ENCODE peak calls at places on chromosomes 2 and 18, in four cellular contexts. One of them, this sample, is unnamed.

GRCh38 chr2:109066501-109066900 is 62.5 kb upstream of the SH3RF3 start:
- DNase-seq in foreskin melanocyte: no peak
- DNase-seq in T-helper 2 cell: no peak
- DNase-seq in IMR-90: no peak
- DNase-seq in this sample: no peak

GRCh38 chr2:27071990-27072830 is 756 bp upstream of the OST4 start:
- DNase-seq in foreskin melanocyte: no peak
- DNase-seq in T-helper 2 cell: peak; percentile 40
- DNase-seq in IMR-90: peak; percentile 70
- DNase-seq in this sample: peak; percentile 17

GRCh38 chr2:106886916-106887758 is 1.2 kb upstream of the ST6GAL2 start:
- DNase-seq in foreskin melanocyte: no peak
- DNase-seq in T-helper 2 cell: peak; percentile 2
- DNase-seq in IMR-90: no peak
- DNase-seq in this sample: peak; percentile 31

GRCh38 chr2:169849710-169850109 is 22.5 kb downstream of the UBR3 start:
- DNase-seq in foreskin melanocyte: no peak
- DNase-seq in T-helper 2 cell: peak; percentile 56
- DNase-seq in IMR-90: no peak
- DNase-seq in this sample: no peak

GRCh38 chr2:1509271-1509995 is 96.2 kb downstream of the TPO start:
- DNase-seq in foreskin melanocyte: no peak
- DNase-seq in T-helper 2 cell: peak; percentile 86
- DNase-seq in IMR-90: no peak
- DNase-seq in this sample: no peak

GRCh38 chr2:26634636-26635230 is 6.4 kb downstream of the CIB4 start:
- DNase-seq in foreskin melanocyte: no peak
- DNase-seq in T-helper 2 cell: no peak
- DNase-seq in IMR-90: no peak
- DNase-seq in this sample: no peak

GRCh38 chr2:239735131-239735828 is 289.9 kb downstream of the NDUFA10 start:
- DNase-seq in foreskin melanocyte: no peak
- DNase-seq in T-helper 2 cell: no peak
- DNase-seq in IMR-90: no peak
- DNase-seq in this sample: no peak

GRCh38 chr2:27728081-27728858 is 43.2 kb upstream of the MRPL33 start:
- DNase-seq in foreskin melanocyte: no peak
- DNase-seq in T-helper 2 cell: no peak
- DNase-seq in IMR-90: no peak
- DNase-seq in this sample: no peak

GRCh38 chr18:13120967-13121586 is 97.5 kb upstream of the LDLRAD4 start:
- DNase-seq in foreskin melanocyte: no peak
- DNase-seq in T-helper 2 cell: no peak
- DNase-seq in IMR-90: peak; percentile 54
- DNase-seq in this sample: peak; percentile 67

GRCh38 chr2:14234911-14235310 is 397.6 kb upstream of the LRATD1 start:
- DNase-seq in foreskin melanocyte: no peak
- DNase-seq in T-helper 2 cell: no peak
- DNase-seq in IMR-90: no peak
- DNase-seq in this sample: no peak

GRCh38 chr18:79576686-79577351 is 102.8 kb upstream of the CTDP1 start:
- DNase-seq in foreskin melanocyte: no peak
- DNase-seq in T-helper 2 cell: no peak
- DNase-seq in IMR-90: peak; percentile 46
- DNase-seq in this sample: no peak

GRCh38 chr18:2244641-2245040 is 326.7 kb downstream of the METTL4 start:
- DNase-seq in foreskin melanocyte: no peak
- DNase-seq in T-helper 2 cell: no peak
- DNase-seq in IMR-90: no peak
- DNase-seq in this sample: no peak

GRCh38 chr2:147045113-147045512 is 799.7 kb upstream of the ACVR2A start:
- DNase-seq in foreskin melanocyte: peak; percentile 26
- DNase-seq in T-helper 2 cell: peak; percentile 54
- DNase-seq in IMR-90: peak; percentile 22
- DNase-seq in this sample: peak; percentile 26

GRCh38 chr18:46675112-46675511 is 18.1 kb upstream of the LOXHD1 start:
- DNase-seq in foreskin melanocyte: no peak
- DNase-seq in T-helper 2 cell: no peak
- DNase-seq in IMR-90: no peak
- DNase-seq in this sample: no peak

GRCh38 chr2:10753156-10753555 is 31.7 kb downstream of the ATP6V1C2 start:
- DNase-seq in foreskin melanocyte: peak; percentile 90
- DNase-seq in T-helper 2 cell: no peak
- DNase-seq in IMR-90: no peak
- DNase-seq in this sample: no peak

GRCh38 chr2:235940330-235940729 is 227.9 kb downstream of the GBX2 start:
- DNase-seq in foreskin melanocyte: no peak
- DNase-seq in T-helper 2 cell: no peak
- DNase-seq in IMR-90: peak; percentile 97
- DNase-seq in this sample: peak; percentile 81

GRCh38 chr2:137888845-137889244 is 75.4 kb upstream of the HNMT start:
- DNase-seq in foreskin melanocyte: no peak
- DNase-seq in T-helper 2 cell: no peak
- DNase-seq in IMR-90: no peak
- DNase-seq in this sample: peak; percentile 7

GRCh38 chr2:240170354-240170735 is 29.9 kb upstream of the OTOS start:
- DNase-seq in foreskin melanocyte: peak; percentile 6
- DNase-seq in T-helper 2 cell: no peak
- DNase-seq in IMR-90: peak; percentile 25
- DNase-seq in this sample: no peak

GRCh38 chr18:10234912-10235439 is 219.5 kb upstream of the APCDD1 start:
- DNase-seq in foreskin melanocyte: no peak
- DNase-seq in T-helper 2 cell: no peak
- DNase-seq in IMR-90: peak; percentile 85
- DNase-seq in this sample: peak; percentile 75

GRCh38 chr18:57803119-57803969 is at the start of gene ATP8B1:
- DNase-seq in foreskin melanocyte: no peak
- DNase-seq in T-helper 2 cell: no peak
- DNase-seq in IMR-90: peak; percentile 73
- DNase-seq in this sample: peak; percentile 87

GRCh38 chr2:20304411-20304810 is 46.2 kb downstream of the PUM2 start:
- DNase-seq in foreskin melanocyte: no peak
- DNase-seq in T-helper 2 cell: no peak
- DNase-seq in IMR-90: peak; percentile 86
- DNase-seq in this sample: peak; percentile 86

GRCh38 chr18:75139226-75139911 is 69.6 kb downstream of the PTGR3 start:
- DNase-seq in foreskin melanocyte: no peak
- DNase-seq in T-helper 2 cell: no peak
- DNase-seq in IMR-90: no peak
- DNase-seq in this sample: no peak

GRCh38 chr2:184971669-184972068 is 373.3 kb downstream of the ZNF804A start:
- DNase-seq in foreskin melanocyte: no peak
- DNase-seq in T-helper 2 cell: no peak
- DNase-seq in IMR-90: no peak
- DNase-seq in this sample: no peak

GRCh38 chr2:235709124-235709813 is 215.4 kb downstream of the AGAP1 start:
- DNase-seq in foreskin melanocyte: no peak
- DNase-seq in T-helper 2 cell: no peak
- DNase-seq in IMR-90: peak; percentile 29
- DNase-seq in this sample: peak; percentile 66

GRCh38 chr2:31347788-31348187 is 66.8 kb downstream of the XDH start:
- DNase-seq in foreskin melanocyte: no peak
- DNase-seq in T-helper 2 cell: no peak
- DNase-seq in IMR-90: peak; percentile 91
- DNase-seq in this sample: peak; percentile 88

GRCh38 chr2:42906115-42906556 is 113.8 kb upstream of the HAAO start:
- DNase-seq in foreskin melanocyte: no peak
- DNase-seq in T-helper 2 cell: no peak
- DNase-seq in IMR-90: no peak
- DNase-seq in this sample: no peak

GRCh38 chr2:196977491-196977890 is 51.0 kb upstream of the PGAP1 start:
- DNase-seq in foreskin melanocyte: no peak
- DNase-seq in T-helper 2 cell: no peak
- DNase-seq in IMR-90: peak; percentile 23
- DNase-seq in this sample: no peak

GRCh38 chr18:64710105-64710861 is 561.4 kb upstream of the LINC00305 start:
- DNase-seq in foreskin melanocyte: no peak
- DNase-seq in T-helper 2 cell: no peak
- DNase-seq in IMR-90: no peak
- DNase-seq in this sample: no peak

GRCh38 chr2:215835641-215836040 is 177.7 kb downstream of the MREG start:
- DNase-seq in foreskin melanocyte: peak; percentile 75
- DNase-seq in T-helper 2 cell: no peak
- DNase-seq in IMR-90: no peak
- DNase-seq in this sample: no peak

GRCh38 chr2:215724171-215724570 is 288.3 kb upstream of the FN1 start:
- DNase-seq in foreskin melanocyte: no peak
- DNase-seq in T-helper 2 cell: no peak
- DNase-seq in IMR-90: no peak
- DNase-seq in this sample: no peak

GRCh38 chr2:240839152-240840143 is 19.4 kb upstream of the KIF1A start:
- DNase-seq in foreskin melanocyte: no peak
- DNase-seq in T-helper 2 cell: no peak
- DNase-seq in IMR-90: peak; percentile 41
- DNase-seq in this sample: peak; percentile 44

GRCh38 chr2:64751286-64752260 is 97.9 kb upstream of the SERTAD2 start:
- DNase-seq in foreskin melanocyte: peak; percentile 59
- DNase-seq in T-helper 2 cell: peak; percentile 58
- DNase-seq in IMR-90: peak; percentile 49
- DNase-seq in this sample: peak; percentile 99

GRCh38 chr2:172091626-172092566 is 6.6 kb downstream of the DLX1 start:
- DNase-seq in foreskin melanocyte: no peak
- DNase-seq in T-helper 2 cell: no peak
- DNase-seq in IMR-90: no peak
- DNase-seq in this sample: no peak